ENCODE peak calls at places on chromosomes 6 and 20, in seven cellular contexts. L is GM20000, T is HCT116, S is pancreas, V is tibial nerve, J is fibroblast of mammary gland, H is BJ. A is an unnamed sample.
A peak's percentile ranks its signal among the peaks of the same experiment; 100 is the strongest.

GRCh38 chr20:21315138-21315537 is 12.0 kb downstream of the XRN2 start:
- DNase-seq in L (no peak), T (no peak), S (no peak), V (no peak), J (peak; percentile 90), H (no peak), A (no peak)

GRCh38 chr20:52150440-52151258 is 40.9 kb downstream of the ZFP64 start:
- DNase-seq in L (peak; percentile 71), T (peak; percentile 33), S (no peak), V (peak; percentile 31), J (peak; percentile 54), H (peak; percentile 9), A (peak; percentile 23)

GRCh38 chr20:15155848-15156401 is 818.5 kb upstream of the FLRT3 start:
- DNase-seq in L (no peak), T (no peak), S (no peak), V (no peak), J (no peak), H (no peak), A (no peak)

GRCh38 chr20:41444821-41445220 is 78.2 kb upstream of the EMILIN3 start:
- DNase-seq in L (no peak), T (no peak), S (no peak), V (no peak), J (no peak), H (no peak), A (no peak)

GRCh38 chr6:36805107-36805797 is 34.0 kb downstream of the CPNE5 start:
- DNase-seq in L (no peak), T (no peak), S (no peak), V (no peak), J (no peak), H (no peak), A (no peak)

GRCh38 chr6:19715166-19715558 is 122.0 kb upstream of the ID4 start:
- DNase-seq in L (no peak), T (no peak), S (no peak), V (no peak), J (peak; percentile 6), H (no peak), A (no peak)

GRCh38 chr20:48489656-48490055 is 338.1 kb downstream of the PREX1 start:
- DNase-seq in L (no peak), T (no peak), S (no peak), V (no peak), J (no peak), H (no peak), A (no peak)

GRCh38 chr20:58583586-58583985 is 67.5 kb upstream of the STX16 start:
- DNase-seq in L (no peak), T (no peak), S (no peak), V (no peak), J (no peak), H (no peak), A (no peak)

GRCh38 chr6:168177492-168177891 is 98.5 kb upstream of the FRMD1 start:
- DNase-seq in L (no peak), T (no peak), S (no peak), V (no peak), J (no peak), H (no peak), A (no peak)

GRCh38 chr6:42378536-42378935 is 73.2 kb downstream of the TRERF1 start:
- DNase-seq in L (no peak), T (no peak), S (no peak), V (no peak), J (no peak), H (no peak), A (no peak)

GRCh38 chr6:7243188-7243942 is 69.6 kb downstream of the SSR1 start:
- DNase-seq in L (peak; percentile 85), T (peak; percentile 47), S (no peak), V (peak; percentile 79), J (peak; percentile 70), H (peak; percentile 27), A (peak; percentile 53)

GRCh38 chr6:1329708-1330107 is 17.8 kb downstream of the FOXQ1 start:
- DNase-seq in L (no peak), T (no peak), S (no peak), V (no peak), J (no peak), H (no peak), A (no peak)

GRCh38 chr6:4130357-4130987 is 4.9 kb downstream of the ECI2 start:
- DNase-seq in L (no peak), T (no peak), S (peak; percentile 83), V (no peak), J (no peak), H (no peak), A (no peak)

GRCh38 chr6:74182992-74183391 is 487.0 kb downstream of the CD109 start:
- DNase-seq in L (no peak), T (no peak), S (peak; percentile 16), V (no peak), J (peak; percentile 21), H (no peak), A (no peak)

GRCh38 chr6:22322103-22322882 is 25.5 kb upstream of the PRL start:
- DNase-seq in L (peak; percentile 22), T (no peak), S (no peak), V (no peak), J (no peak), H (no peak), A (no peak)

GRCh38 chr6:13708679-13709261 is 2.9 kb downstream of the RANBP9 start:
- DNase-seq in L (no peak), T (no peak), S (no peak), V (peak; percentile 25), J (peak; percentile 46), H (no peak), A (no peak)

GRCh38 chr20:11387189-11387754 is 530.4 kb upstream of the BTBD3 start:
- DNase-seq in L (no peak), T (peak; percentile 3), S (no peak), V (no peak), J (peak; percentile 93), H (peak; percentile 68), A (no peak)

GRCh38 chr6:80605165-80605989 is 498.9 kb downstream of the BCKDHB start:
- DNase-seq in L (no peak), T (peak; percentile 42), S (no peak), V (peak; percentile 16), J (peak; percentile 76), H (no peak), A (peak; percentile 8)

GRCh38 chr6:8904754-8905153 is 469.4 kb upstream of the SLC35B3 start:
- DNase-seq in L (no peak), T (no peak), S (no peak), V (no peak), J (no peak), H (no peak), A (no peak)
- TF ChIP-seq CTCF in L (peak; percentile 18), T (peak; percentile 63), S (no peak), V (no peak), J (peak; percentile 3), H (no peak), A (peak; percentile 43)

DNA sequence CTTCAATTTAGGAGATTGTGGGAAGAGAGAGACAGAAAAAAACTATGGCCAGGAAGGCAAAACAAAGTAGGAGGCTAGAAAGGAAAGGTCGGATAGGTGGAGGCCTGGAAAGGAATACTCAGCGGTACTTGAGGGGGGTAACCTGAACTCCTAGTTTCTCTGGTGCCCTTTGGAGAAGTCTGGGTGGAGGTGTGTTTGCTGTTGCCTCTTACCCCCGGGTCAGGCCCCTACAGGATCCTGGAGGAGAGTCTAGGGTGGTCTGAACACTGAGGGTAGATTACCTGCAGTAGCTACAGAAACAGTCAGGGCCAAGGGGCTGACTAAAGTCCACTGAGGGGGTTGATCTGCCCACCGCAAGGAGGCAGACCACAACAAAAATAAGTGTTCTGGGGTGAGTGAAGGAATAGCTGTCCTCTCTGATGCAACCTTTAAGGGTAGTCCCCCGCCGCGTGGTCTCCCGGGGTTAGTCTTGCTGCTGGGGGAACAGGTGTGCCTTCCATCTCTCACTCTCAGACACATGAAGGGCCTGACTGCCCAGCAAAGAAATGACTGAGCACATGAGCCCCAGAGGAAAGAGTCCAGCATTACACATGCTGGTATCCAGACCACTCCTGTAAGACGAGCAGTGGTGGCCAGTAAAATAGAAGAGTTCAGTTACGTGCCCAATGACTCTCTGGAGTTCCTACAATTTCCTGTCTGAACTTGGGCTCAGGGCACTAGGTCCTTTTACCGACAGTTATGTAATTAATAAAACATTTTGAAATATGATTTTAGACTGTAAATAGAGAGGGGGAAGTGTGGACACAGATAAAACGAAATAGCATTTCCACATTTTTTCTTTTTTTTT is 59.5 kb downstream of the MTHFD1L start:
- DNase-seq in L (peak; percentile 19), T (no peak), S (no peak), V (peak; percentile 24), J (peak; percentile 83), H (no peak), A (no peak)
- TF ChIP-seq CTCF in L (no peak), T (no peak), S (no peak), V (no peak), J (peak; percentile 12), H (peak; percentile 19), A (no peak)

DNA sequence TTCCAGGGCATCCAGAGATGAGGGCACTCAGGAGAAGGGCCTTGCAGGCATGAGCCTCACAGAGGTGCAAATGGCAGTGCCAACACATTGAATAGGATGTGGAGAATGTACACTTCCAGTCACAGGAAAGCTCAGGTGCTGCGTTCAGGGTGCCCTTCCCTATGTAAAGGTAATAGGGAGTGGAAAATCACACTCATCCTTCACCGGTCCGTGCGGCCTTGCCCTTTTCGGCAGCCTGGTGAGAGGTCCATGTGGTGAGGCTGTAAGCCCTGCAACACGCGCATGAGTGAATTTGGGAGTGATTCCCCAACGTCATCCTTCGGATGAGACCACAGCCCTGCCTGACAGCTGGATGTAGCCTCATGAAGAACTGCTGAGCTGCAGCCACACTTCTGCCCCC is 43.0 kb upstream of the RPS6KA2 start:
- DNase-seq in L (no peak), T (no peak), S (no peak), V (no peak), J (no peak), H (no peak), A (no peak)
- TF ChIP-seq CTCF in L (no peak), T (no peak), S (no peak), V (no peak), J (no peak), H (no peak), A (no peak)

GRCh38 chr20:2399390-2399789 is 18.7 kb downstream of the TGM6 start:
- DNase-seq in L (no peak), T (no peak), S (no peak), V (no peak), J (no peak), H (no peak), A (no peak)

GRCh38 chr20:2397091-2397490 is 16.4 kb downstream of the TGM6 start:
- DNase-seq in L (no peak), T (no peak), S (no peak), V (no peak), J (no peak), H (no peak), A (no peak)

GRCh38 chr20:2398453-2398852 is 17.8 kb downstream of the TGM6 start:
- DNase-seq in L (no peak), T (no peak), S (no peak), V (no peak), J (no peak), H (no peak), A (no peak)

GRCh38 chr20:2396241-2396814 is 15.6 kb downstream of the TGM6 start:
- DNase-seq in L (no peak), T (no peak), S (no peak), V (no peak), J (no peak), H (no peak), A (no peak)

DNA sequence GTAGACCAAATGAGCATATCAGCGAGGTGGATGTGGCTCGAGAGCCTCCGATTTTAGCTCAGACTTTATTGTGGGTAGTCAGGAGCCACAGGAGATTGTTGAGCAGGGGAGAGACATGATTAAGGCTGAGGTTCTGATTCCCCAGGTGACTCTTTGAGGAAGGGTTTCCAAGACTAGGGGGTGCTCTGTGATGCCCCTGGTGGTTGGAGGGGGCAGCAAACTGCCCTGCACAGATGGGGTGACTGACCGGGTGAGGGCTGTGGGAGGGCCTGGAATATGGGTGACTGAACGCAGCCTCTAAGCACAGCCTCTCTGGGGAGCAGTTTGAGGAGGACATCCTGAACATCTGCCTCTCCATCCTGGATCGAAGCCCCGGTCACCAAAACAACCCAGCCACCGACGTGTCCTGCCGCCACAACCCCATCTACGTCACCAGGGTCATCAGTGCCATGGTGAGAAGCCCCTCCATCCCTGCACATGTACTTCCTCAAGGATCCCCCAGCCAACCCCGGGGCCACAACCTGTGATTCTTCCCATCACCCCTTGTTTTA is 17.0 kb downstream of the TGM6 start:
- DNase-seq in L (no peak), T (no peak), S (no peak), V (no peak), J (no peak), H (no peak), A (no peak)
- TF ChIP-seq CTCF in L (no peak), T (peak; percentile 42), S (no peak), V (no peak), J (no peak), H (no peak), A (no peak)

A was measured in neural crest cell.